ENCODE peak calls at places on chromosomes 1 and 21, in four cellular contexts. Y is naive thymus-derived CD8-positive, alpha-beta T cell; F is HTR-8/SVneo; E is left ventricle myocardium superior. G is an unnamed sample.

GRCh38 chr1:198153103-198153502 is 3.7 kb upstream of the NEK7 start:
- DNase-seq in F (no peak), Y (no peak), E (no peak), G (no peak)

GRCh38 chr1:169739980-169740379 is 6.1 kb upstream of the SELE start:
- DNase-seq in Y (no peak), E (no peak), F (no peak), G (no peak)

GRCh38 chr21:42703936-42704335 is 50.5 kb downstream of the PDE9A start:
- DNase-seq in F (no peak), Y (no peak), E (no peak), G (no peak)

GRCh38 chr1:18820791-18821641 is 38.4 kb downstream of the TAS1R2 start:
- DNase-seq in F (peak; percentile 82), Y (peak; percentile 43), E (peak; percentile 88), G (peak; percentile 86)

GRCh38 chr1:216186816-216187215 is 236.4 kb downstream of the USH2A start:
- DNase-seq in F (no peak), Y (no peak), E (no peak), G (no peak)

GRCh38 chr1:61013189-61013952 is 69.0 kb upstream of the NFIA start:
- DNase-seq in E (peak; percentile 58), Y (no peak), F (no peak), G (no peak)

GRCh38 chr1:167219194-167219593 is 1.5 kb upstream of the POU2F1 start:
- DNase-seq in F (no peak), E (no peak), Y (no peak), G (no peak)

GRCh38 chr1:247386695-247387094 is 29.3 kb upstream of the NLRP3 start:
- DNase-seq in F (no peak), E (no peak), Y (no peak), G (no peak)

GRCh38 chr1:95388041-95388440 is 154.0 kb downstream of the RWDD3 start:
- DNase-seq in F (no peak), E (no peak), Y (no peak), G (no peak)

GRCh38 chr1:43608789-43609188 is 41.2 kb upstream of the KDM4A start:
- DNase-seq in E (no peak), Y (no peak), F (no peak), G (no peak)

GRCh38 chr1:221031890-221032222 is 152.6 kb downstream of the HLX start:
- DNase-seq in F (no peak), Y (no peak), E (no peak), G (no peak)

GRCh38 chr1:168331569-168331968 is 50.9 kb downstream of the TBX19 start:
- DNase-seq in F (no peak), Y (no peak), E (no peak), G (no peak)

GRCh38 chr1:152189657-152190442 is 30.8 kb upstream of the RPTN start:
- DNase-seq in Y (peak; percentile 61), F (peak; percentile 45), E (peak; percentile 69), G (peak; percentile 72)

GRCh38 chr1:212256404-212256803 is 28.8 kb upstream of the PPP2R5A start:
- DNase-seq in F (no peak), Y (peak; percentile 59), E (no peak), G (no peak)